ENCODE peak calls at places on chromosomes 5 and 9, in eight cellular contexts. J is LoVo; M is sciatic nerve; Y is stimulated activated CD4-positive, alpha-beta T cell treated with anti-CD3 and anti-CD28 coated beads, Interleukin-1b, Interleukin-23, amount 100 ng/mL, for 48 hours; H is HuH-7; D is endothelial cell; Z is NB4; S is NCI-H187. C is an unnamed sample.

GRCh38 chr9:113620377-113621161 is 157.0 kb downstream of the RGS3 start:
- DNase-seq in J (peak; percentile 71), M (no peak), Y (peak; percentile 63), H (peak; percentile 61), D (peak; percentile 72), Z (no peak), S (no peak), C (peak; percentile 90)

GRCh38 chr5:130337179-130337888 is 433.1 kb downstream of the CHSY3 start:
- DNase-seq in J (peak; percentile 12), M (no peak), Y (no peak), H (no peak), D (no peak), Z (no peak), S (no peak), C (no peak)

GRCh38 chr5:177195307-177195952 is 61.9 kb downstream of the NSD1 start:
- DNase-seq in J (no peak), M (no peak), Y (no peak), H (no peak), D (no peak), Z (no peak), S (no peak), C (peak; percentile 21)

GRCh38 chr9:135343136-135343535 is 136.4 kb upstream of the PPP1R26 start:
- DNase-seq in J (no peak), M (no peak), Y (no peak), H (no peak), D (no peak), Z (no peak), S (no peak), C (no peak)

GRCh38 chr5:41722359-41722950 is 147.8 kb downstream of the OXCT1 start:
- DNase-seq in J (no peak), M (no peak), Y (no peak), H (no peak), D (no peak), Z (no peak), S (no peak), C (peak; percentile 5)

GRCh38 chr5:16639206-16639605 is 22.4 kb upstream of the RETREG1 start:
- DNase-seq in J (no peak), M (no peak), Y (no peak), H (no peak), D (no peak), Z (no peak), S (no peak), C (no peak)

GRCh38 chr5:37730896-37731455 is 108.9 kb downstream of the GDNF start:
- DNase-seq in J (no peak), M (no peak), Y (no peak), H (no peak), D (no peak), Z (no peak), S (no peak), C (no peak)

GRCh38 chr9:74887041-74887980 is at the start of gene TRPM6:
- DNase-seq in J (peak; percentile 74), M (peak; percentile 84), Y (peak; percentile 33), H (peak; percentile 51), D (peak; percentile 64), Z (peak; percentile 76), S (peak; percentile 0), C (peak; percentile 77)

GRCh38 chr5:96337048-96337781 is 95.8 kb downstream of the PCSK1 start:
- DNase-seq in J (no peak), M (no peak), Y (no peak), H (no peak), D (no peak), Z (peak; percentile 11), S (no peak), C (no peak)

GRCh38 chr9:16245756-16246440 is 624.6 kb downstream of the BNC2 start:
- DNase-seq in J (no peak), M (no peak), Y (no peak), H (no peak), D (no peak), Z (no peak), S (no peak), C (no peak)

GRCh38 chr5:120690621-120691407 is 226.7 kb downstream of the PRR16 start:
- DNase-seq in J (no peak), M (no peak), Y (no peak), H (no peak), D (no peak), Z (no peak), S (no peak), C (no peak)

GRCh38 chr9:116860509-116861120 is 173.5 kb downstream of the TRIM32 start:
- DNase-seq in J (peak; percentile 66), M (peak; percentile 66), Y (peak; percentile 2), H (peak; percentile 65), D (peak; percentile 81), Z (peak; percentile 40), S (peak; percentile 34), C (peak; percentile 85)

GRCh38 chr5:1753490-1753889 is 46.1 kb downstream of the MRPL36 start:
- DNase-seq in J (no peak), M (no peak), Y (no peak), H (no peak), D (no peak), Z (no peak), S (no peak), C (no peak)

GRCh38 chr5:68817696-68818695 is 275.8 kb upstream of the SLC30A5 start:
- DNase-seq in J (no peak), M (no peak), Y (no peak), H (no peak), D (no peak), Z (no peak), S (no peak), C (no peak)

GRCh38 chr5:131528682-131529081 is 106.3 kb downstream of the RAPGEF6 start:
- DNase-seq in J (no peak), M (no peak), Y (no peak), H (no peak), D (no peak), Z (peak; percentile 40), S (no peak), C (no peak)

GRCh38 chr5:141822134-141822533 is 56.1 kb downstream of the PCDH1 start:
- DNase-seq in J (no peak), M (no peak), Y (no peak), H (no peak), D (no peak), Z (no peak), S (no peak), C (peak; percentile 33)

GRCh38 chr5:159094745-159095144 is 5.0 kb downstream of the EBF1 start:
- DNase-seq in J (peak; percentile 41), M (peak; percentile 87), Y (peak; percentile 65), H (peak; percentile 65), D (peak; percentile 45), Z (peak; percentile 93), S (peak; percentile 83), C (peak; percentile 93)

GRCh38 chr5:132979367-132979935 is 16.0 kb upstream of the AFF4 start:
- DNase-seq in J (no peak), M (no peak), Y (no peak), H (no peak), D (no peak), Z (peak; percentile 55), S (no peak), C (no peak)

GRCh38 chr5:57537831-57538230 is 55.2 kb upstream of the ACTBL2 start:
- DNase-seq in J (no peak), M (no peak), Y (no peak), H (no peak), D (no peak), Z (no peak), S (no peak), C (no peak)